ENCODE peak calls at places on chromosomes 12 and 14, in nine cellular contexts. One of them, this sample, is unnamed.

GRCh38 chr12:32917094-32917611 is 20.6 kb upstream of the PKP2 start:
- DNase-seq in uterus: no peak
- DNase-seq in stimulated activated naive CD4-positive, alpha-beta T cell: no peak
- DNase-seq in stimulated activated CD4-positive, alpha-beta T cell treated with anti-CD3 and anti-CD28 coated beads, Interleukin-1b, Interleukin-23, amount 100 ng/mL, for 1 hour: no peak
- DNase-seq in AG08395: no peak
- DNase-seq in GOT3: no peak
- DNase-seq in colonic mucosa: no peak
- DNase-seq in RWPE1: peak
- DNase-seq in lower lobe of right lung: no peak
- DNase-seq in this sample: no peak

GRCh38 chr12:106690569-106690968 is 83.9 kb upstream of the RIC8B start:
- DNase-seq in uterus: no peak
- DNase-seq in stimulated activated naive CD4-positive, alpha-beta T cell: no peak
- DNase-seq in stimulated activated CD4-positive, alpha-beta T cell treated with anti-CD3 and anti-CD28 coated beads, Interleukin-1b, Interleukin-23, amount 100 ng/mL, for 1 hour: no peak
- DNase-seq in AG08395: no peak
- DNase-seq in GOT3: no peak
- DNase-seq in colonic mucosa: no peak
- DNase-seq in RWPE1: no peak
- DNase-seq in lower lobe of right lung: no peak
- DNase-seq in this sample: no peak

GRCh38 chr14:91343051-91343450 is 74.6 kb downstream of the CCDC88C start:
- DNase-seq in uterus: no peak
- DNase-seq in stimulated activated naive CD4-positive, alpha-beta T cell: no peak
- DNase-seq in stimulated activated CD4-positive, alpha-beta T cell treated with anti-CD3 and anti-CD28 coated beads, Interleukin-1b, Interleukin-23, amount 100 ng/mL, for 1 hour: no peak
- DNase-seq in AG08395: no peak
- DNase-seq in GOT3: no peak
- DNase-seq in colonic mucosa: no peak
- DNase-seq in RWPE1: no peak
- DNase-seq in lower lobe of right lung: no peak
- DNase-seq in this sample: no peak

GRCh38 chr12:108879615-108880254 is at the start of gene DAO:
- DNase-seq in uterus: no peak
- DNase-seq in stimulated activated naive CD4-positive, alpha-beta T cell: no peak
- DNase-seq in stimulated activated CD4-positive, alpha-beta T cell treated with anti-CD3 and anti-CD28 coated beads, Interleukin-1b, Interleukin-23, amount 100 ng/mL, for 1 hour: no peak
- DNase-seq in AG08395: no peak
- DNase-seq in GOT3: no peak
- DNase-seq in colonic mucosa: no peak
- DNase-seq in RWPE1: no peak
- DNase-seq in lower lobe of right lung: no peak
- DNase-seq in this sample: no peak

GRCh38 chr12:45966486-45966885 is 23.9 kb downstream of the SCAF11 start:
- DNase-seq in uterus: no peak
- DNase-seq in stimulated activated naive CD4-positive, alpha-beta T cell: no peak
- DNase-seq in stimulated activated CD4-positive, alpha-beta T cell treated with anti-CD3 and anti-CD28 coated beads, Interleukin-1b, Interleukin-23, amount 100 ng/mL, for 1 hour: no peak
- DNase-seq in AG08395: peak
- DNase-seq in GOT3: no peak
- DNase-seq in colonic mucosa: no peak
- DNase-seq in RWPE1: peak
- DNase-seq in lower lobe of right lung: no peak
- DNase-seq in this sample: no peak

GRCh38 chr14:78519863-78520262 is 349.7 kb downstream of the NRXN3 start:
- DNase-seq in uterus: no peak
- DNase-seq in stimulated activated naive CD4-positive, alpha-beta T cell: no peak
- DNase-seq in stimulated activated CD4-positive, alpha-beta T cell treated with anti-CD3 and anti-CD28 coated beads, Interleukin-1b, Interleukin-23, amount 100 ng/mL, for 1 hour: no peak
- DNase-seq in AG08395: no peak
- DNase-seq in GOT3: no peak
- DNase-seq in colonic mucosa: peak
- DNase-seq in RWPE1: peak
- DNase-seq in lower lobe of right lung: no peak
- DNase-seq in this sample: no peak

GRCh38 chr12:93624595-93625294 is 52.3 kb downstream of the SOCS2 start:
- DNase-seq in uterus: no peak
- DNase-seq in stimulated activated naive CD4-positive, alpha-beta T cell: no peak
- DNase-seq in stimulated activated CD4-positive, alpha-beta T cell treated with anti-CD3 and anti-CD28 coated beads, Interleukin-1b, Interleukin-23, amount 100 ng/mL, for 1 hour: no peak
- DNase-seq in AG08395: peak
- DNase-seq in GOT3: no peak
- DNase-seq in colonic mucosa: no peak
- DNase-seq in RWPE1: peak
- DNase-seq in lower lobe of right lung: no peak
- DNase-seq in this sample: no peak

GRCh38 chr14:103879118-103879569 is 31.8 kb upstream of the PPP1R13B start:
- DNase-seq in uterus: no peak
- DNase-seq in stimulated activated naive CD4-positive, alpha-beta T cell: no peak
- DNase-seq in stimulated activated CD4-positive, alpha-beta T cell treated with anti-CD3 and anti-CD28 coated beads, Interleukin-1b, Interleukin-23, amount 100 ng/mL, for 1 hour: no peak
- DNase-seq in AG08395: no peak
- DNase-seq in GOT3: no peak
- DNase-seq in colonic mucosa: no peak
- DNase-seq in RWPE1: no peak
- DNase-seq in lower lobe of right lung: no peak
- DNase-seq in this sample: no peak

GRCh38 chr12:123293178-123293760 is 21.6 kb upstream of the CDK2AP1 start:
- DNase-seq in uterus: no peak
- DNase-seq in stimulated activated naive CD4-positive, alpha-beta T cell: no peak
- DNase-seq in stimulated activated CD4-positive, alpha-beta T cell treated with anti-CD3 and anti-CD28 coated beads, Interleukin-1b, Interleukin-23, amount 100 ng/mL, for 1 hour: no peak
- DNase-seq in AG08395: no peak
- DNase-seq in GOT3: no peak
- DNase-seq in colonic mucosa: no peak
- DNase-seq in RWPE1: no peak
- DNase-seq in lower lobe of right lung: no peak
- DNase-seq in this sample: no peak

GRCh38 chr12:109763201-109763841 is 49.7 kb downstream of the FAM222A start:
- DNase-seq in uterus: no peak
- DNase-seq in stimulated activated naive CD4-positive, alpha-beta T cell: no peak
- DNase-seq in stimulated activated CD4-positive, alpha-beta T cell treated with anti-CD3 and anti-CD28 coated beads, Interleukin-1b, Interleukin-23, amount 100 ng/mL, for 1 hour: no peak
- DNase-seq in AG08395: peak
- DNase-seq in GOT3: no peak
- DNase-seq in colonic mucosa: peak
- DNase-seq in RWPE1: no peak
- DNase-seq in lower lobe of right lung: peak
- DNase-seq in this sample: no peak

GRCh38 chr14:100979079-100979478 is 75.6 kb upstream of the RTL1 start:
- DNase-seq in uterus: no peak
- DNase-seq in stimulated activated naive CD4-positive, alpha-beta T cell: no peak
- DNase-seq in stimulated activated CD4-positive, alpha-beta T cell treated with anti-CD3 and anti-CD28 coated beads, Interleukin-1b, Interleukin-23, amount 100 ng/mL, for 1 hour: no peak
- DNase-seq in AG08395: no peak
- DNase-seq in GOT3: no peak
- DNase-seq in colonic mucosa: no peak
- DNase-seq in RWPE1: no peak
- DNase-seq in lower lobe of right lung: no peak
- DNase-seq in this sample: no peak

GRCh38 chr12:66555113-66555512 is 123.8 kb downstream of the GRIP1 start:
- DNase-seq in uterus: no peak
- DNase-seq in stimulated activated naive CD4-positive, alpha-beta T cell: no peak
- DNase-seq in stimulated activated CD4-positive, alpha-beta T cell treated with anti-CD3 and anti-CD28 coated beads, Interleukin-1b, Interleukin-23, amount 100 ng/mL, for 1 hour: no peak
- DNase-seq in AG08395: no peak
- DNase-seq in GOT3: no peak
- DNase-seq in colonic mucosa: no peak
- DNase-seq in RWPE1: no peak
- DNase-seq in lower lobe of right lung: no peak
- DNase-seq in this sample: no peak

GRCh38 chr12:127623362-127623761 is 643.6 kb upstream of the TMEM132C start:
- DNase-seq in uterus: no peak
- DNase-seq in stimulated activated naive CD4-positive, alpha-beta T cell: no peak
- DNase-seq in stimulated activated CD4-positive, alpha-beta T cell treated with anti-CD3 and anti-CD28 coated beads, Interleukin-1b, Interleukin-23, amount 100 ng/mL, for 1 hour: no peak
- DNase-seq in AG08395: no peak
- DNase-seq in GOT3: no peak
- DNase-seq in colonic mucosa: no peak
- DNase-seq in RWPE1: no peak
- DNase-seq in lower lobe of right lung: no peak
- DNase-seq in this sample: no peak

GRCh38 chr12:48980389-48980952 is 2.3 kb downstream of the WNT1 start:
- DNase-seq in uterus: no peak
- DNase-seq in stimulated activated naive CD4-positive, alpha-beta T cell: peak
- DNase-seq in stimulated activated CD4-positive, alpha-beta T cell treated with anti-CD3 and anti-CD28 coated beads, Interleukin-1b, Interleukin-23, amount 100 ng/mL, for 1 hour: no peak
- DNase-seq in AG08395: no peak
- DNase-seq in GOT3: no peak
- DNase-seq in colonic mucosa: peak
- DNase-seq in RWPE1: no peak
- DNase-seq in lower lobe of right lung: peak
- DNase-seq in this sample: no peak

GRCh38 chr14:99564256-99564902 is 39.6 kb downstream of the CCDC85C start:
- DNase-seq in uterus: peak
- DNase-seq in stimulated activated naive CD4-positive, alpha-beta T cell: no peak
- DNase-seq in stimulated activated CD4-positive, alpha-beta T cell treated with anti-CD3 and anti-CD28 coated beads, Interleukin-1b, Interleukin-23, amount 100 ng/mL, for 1 hour: no peak
- DNase-seq in AG08395: no peak
- DNase-seq in GOT3: no peak
- DNase-seq in colonic mucosa: peak
- DNase-seq in RWPE1: no peak
- DNase-seq in lower lobe of right lung: no peak
- DNase-seq in this sample: no peak

GRCh38 chr14:49019467-49020100 is 566.6 kb downstream of the RPS29 start:
- DNase-seq in uterus: no peak
- DNase-seq in stimulated activated naive CD4-positive, alpha-beta T cell: no peak
- DNase-seq in stimulated activated CD4-positive, alpha-beta T cell treated with anti-CD3 and anti-CD28 coated beads, Interleukin-1b, Interleukin-23, amount 100 ng/mL, for 1 hour: no peak
- DNase-seq in AG08395: no peak
- DNase-seq in GOT3: no peak
- DNase-seq in colonic mucosa: no peak
- DNase-seq in RWPE1: no peak
- DNase-seq in lower lobe of right lung: no peak
- DNase-seq in this sample: no peak

GRCh38 chr12:94261119-94261518 is 112.7 kb downstream of the PLXNC1 start:
- DNase-seq in uterus: no peak
- DNase-seq in stimulated activated naive CD4-positive, alpha-beta T cell: no peak
- DNase-seq in stimulated activated CD4-positive, alpha-beta T cell treated with anti-CD3 and anti-CD28 coated beads, Interleukin-1b, Interleukin-23, amount 100 ng/mL, for 1 hour: no peak
- DNase-seq in AG08395: no peak
- DNase-seq in GOT3: no peak
- DNase-seq in colonic mucosa: no peak
- DNase-seq in RWPE1: no peak
- DNase-seq in lower lobe of right lung: no peak
- DNase-seq in this sample: no peak

GRCh38 chr12:27552886-27553560 is 29.0 kb downstream of the PPFIBP1 start:
- DNase-seq in uterus: peak
- DNase-seq in stimulated activated naive CD4-positive, alpha-beta T cell: no peak
- DNase-seq in stimulated activated CD4-positive, alpha-beta T cell treated with anti-CD3 and anti-CD28 coated beads, Interleukin-1b, Interleukin-23, amount 100 ng/mL, for 1 hour: no peak
- DNase-seq in AG08395: no peak
- DNase-seq in GOT3: no peak
- DNase-seq in colonic mucosa: no peak
- DNase-seq in RWPE1: no peak
- DNase-seq in lower lobe of right lung: no peak
- DNase-seq in this sample: no peak

GRCh38 chr14:92850492-92850891 is 56.4 kb downstream of the GOLGA5 start:
- DNase-seq in uterus: no peak
- DNase-seq in stimulated activated naive CD4-positive, alpha-beta T cell: no peak
- DNase-seq in stimulated activated CD4-positive, alpha-beta T cell treated with anti-CD3 and anti-CD28 coated beads, Interleukin-1b, Interleukin-23, amount 100 ng/mL, for 1 hour: no peak
- DNase-seq in AG08395: peak
- DNase-seq in GOT3: no peak
- DNase-seq in colonic mucosa: no peak
- DNase-seq in RWPE1: no peak
- DNase-seq in lower lobe of right lung: no peak
- DNase-seq in this sample: no peak

GRCh38 chr12:5070090-5070489 is 26.4 kb downstream of the KCNA5 start:
- DNase-seq in uterus: no peak
- DNase-seq in stimulated activated naive CD4-positive, alpha-beta T cell: no peak
- DNase-seq in stimulated activated CD4-positive, alpha-beta T cell treated with anti-CD3 and anti-CD28 coated beads, Interleukin-1b, Interleukin-23, amount 100 ng/mL, for 1 hour: no peak
- DNase-seq in AG08395: no peak
- DNase-seq in GOT3: no peak
- DNase-seq in colonic mucosa: no peak
- DNase-seq in RWPE1: no peak
- DNase-seq in lower lobe of right lung: no peak
- DNase-seq in this sample: no peak

GRCh38 chr12:48128800-48129199 is 9.6 kb downstream of the PFKM start:
- DNase-seq in uterus: no peak
- DNase-seq in stimulated activated naive CD4-positive, alpha-beta T cell: no peak
- DNase-seq in stimulated activated CD4-positive, alpha-beta T cell treated with anti-CD3 and anti-CD28 coated beads, Interleukin-1b, Interleukin-23, amount 100 ng/mL, for 1 hour: no peak
- DNase-seq in AG08395: no peak
- DNase-seq in GOT3: no peak
- DNase-seq in colonic mucosa: no peak
- DNase-seq in RWPE1: no peak
- DNase-seq in lower lobe of right lung: no peak
- DNase-seq in this sample: no peak

GRCh38 chr14:98961191-98961590 is 310.8 kb downstream of the BCL11B start:
- DNase-seq in uterus: no peak
- DNase-seq in stimulated activated naive CD4-positive, alpha-beta T cell: no peak
- DNase-seq in stimulated activated CD4-positive, alpha-beta T cell treated with anti-CD3 and anti-CD28 coated beads, Interleukin-1b, Interleukin-23, amount 100 ng/mL, for 1 hour: no peak
- DNase-seq in AG08395: no peak
- DNase-seq in GOT3: no peak
- DNase-seq in colonic mucosa: no peak
- DNase-seq in RWPE1: no peak
- DNase-seq in lower lobe of right lung: no peak
- DNase-seq in this sample: no peak

GRCh38 chr14:42665083-42665482 is 1058.4 kb downstream of the LRFN5 start:
- DNase-seq in uterus: no peak
- DNase-seq in stimulated activated naive CD4-positive, alpha-beta T cell: no peak
- DNase-seq in stimulated activated CD4-positive, alpha-beta T cell treated with anti-CD3 and anti-CD28 coated beads, Interleukin-1b, Interleukin-23, amount 100 ng/mL, for 1 hour: no peak
- DNase-seq in AG08395: no peak
- DNase-seq in GOT3: no peak
- DNase-seq in colonic mucosa: no peak
- DNase-seq in RWPE1: no peak
- DNase-seq in lower lobe of right lung: no peak
- DNase-seq in this sample: no peak

GRCh38 chr14:75631453-75631831 is 29.2 kb downstream of the ERG28 start:
- DNase-seq in uterus: no peak
- DNase-seq in stimulated activated naive CD4-positive, alpha-beta T cell: no peak
- DNase-seq in stimulated activated CD4-positive, alpha-beta T cell treated with anti-CD3 and anti-CD28 coated beads, Interleukin-1b, Interleukin-23, amount 100 ng/mL, for 1 hour: no peak
- DNase-seq in AG08395: no peak
- DNase-seq in GOT3: no peak
- DNase-seq in colonic mucosa: no peak
- DNase-seq in RWPE1: no peak
- DNase-seq in lower lobe of right lung: no peak
- DNase-seq in this sample: no peak

GRCh38 chr12:95529693-95530225 is 21.5 kb downstream of the USP44 start:
- DNase-seq in uterus: no peak
- DNase-seq in stimulated activated naive CD4-positive, alpha-beta T cell: no peak
- DNase-seq in stimulated activated CD4-positive, alpha-beta T cell treated with anti-CD3 and anti-CD28 coated beads, Interleukin-1b, Interleukin-23, amount 100 ng/mL, for 1 hour: no peak
- DNase-seq in AG08395: no peak
- DNase-seq in GOT3: no peak
- DNase-seq in colonic mucosa: no peak
- DNase-seq in RWPE1: no peak
- DNase-seq in lower lobe of right lung: no peak
- DNase-seq in this sample: no peak

GRCh38 chr12:20097561-20097960 is 270.8 kb upstream of the PDE3A start:
- DNase-seq in uterus: no peak
- DNase-seq in stimulated activated naive CD4-positive, alpha-beta T cell: no peak
- DNase-seq in stimulated activated CD4-positive, alpha-beta T cell treated with anti-CD3 and anti-CD28 coated beads, Interleukin-1b, Interleukin-23, amount 100 ng/mL, for 1 hour: no peak
- DNase-seq in AG08395: peak
- DNase-seq in GOT3: no peak
- DNase-seq in colonic mucosa: no peak
- DNase-seq in RWPE1: no peak
- DNase-seq in lower lobe of right lung: no peak
- DNase-seq in this sample: no peak

GRCh38 chr12:30909088-30909688 is 17.4 kb upstream of the TSPAN11 start:
- DNase-seq in uterus: no peak
- DNase-seq in stimulated activated naive CD4-positive, alpha-beta T cell: no peak
- DNase-seq in stimulated activated CD4-positive, alpha-beta T cell treated with anti-CD3 and anti-CD28 coated beads, Interleukin-1b, Interleukin-23, amount 100 ng/mL, for 1 hour: no peak
- DNase-seq in AG08395: no peak
- DNase-seq in GOT3: no peak
- DNase-seq in colonic mucosa: no peak
- DNase-seq in RWPE1: no peak
- DNase-seq in lower lobe of right lung: no peak
- DNase-seq in this sample: no peak

GRCh38 chr12:27542628-27543027 is 18.6 kb downstream of the PPFIBP1 start:
- DNase-seq in uterus: no peak
- DNase-seq in stimulated activated naive CD4-positive, alpha-beta T cell: no peak
- DNase-seq in stimulated activated CD4-positive, alpha-beta T cell treated with anti-CD3 and anti-CD28 coated beads, Interleukin-1b, Interleukin-23, amount 100 ng/mL, for 1 hour: no peak
- DNase-seq in AG08395: peak
- DNase-seq in GOT3: no peak
- DNase-seq in colonic mucosa: no peak
- DNase-seq in RWPE1: peak
- DNase-seq in lower lobe of right lung: no peak
- DNase-seq in this sample: no peak

GRCh38 chr12:130879781-130880389 is 8.0 kb downstream of the RAN start:
- DNase-seq in uterus: no peak
- DNase-seq in stimulated activated naive CD4-positive, alpha-beta T cell: no peak
- DNase-seq in stimulated activated CD4-positive, alpha-beta T cell treated with anti-CD3 and anti-CD28 coated beads, Interleukin-1b, Interleukin-23, amount 100 ng/mL, for 1 hour: no peak
- DNase-seq in AG08395: no peak
- DNase-seq in GOT3: no peak
- DNase-seq in colonic mucosa: no peak
- DNase-seq in RWPE1: no peak
- DNase-seq in lower lobe of right lung: no peak
- DNase-seq in this sample: no peak

GRCh38 chr14:32110200-32110896 is 33.2 kb downstream of the ARHGAP5 start:
- DNase-seq in uterus: no peak
- DNase-seq in stimulated activated naive CD4-positive, alpha-beta T cell: no peak
- DNase-seq in stimulated activated CD4-positive, alpha-beta T cell treated with anti-CD3 and anti-CD28 coated beads, Interleukin-1b, Interleukin-23, amount 100 ng/mL, for 1 hour: no peak
- DNase-seq in AG08395: peak
- DNase-seq in GOT3: no peak
- DNase-seq in colonic mucosa: no peak
- DNase-seq in RWPE1: no peak
- DNase-seq in lower lobe of right lung: no peak
- DNase-seq in this sample: no peak

GRCh38 chr12:51721281-51721940 is 127.1 kb downstream of the FIGNL2 start:
- DNase-seq in uterus: no peak
- DNase-seq in stimulated activated naive CD4-positive, alpha-beta T cell: peak
- DNase-seq in stimulated activated CD4-positive, alpha-beta T cell treated with anti-CD3 and anti-CD28 coated beads, Interleukin-1b, Interleukin-23, amount 100 ng/mL, for 1 hour: peak
- DNase-seq in AG08395: no peak
- DNase-seq in GOT3: no peak
- DNase-seq in colonic mucosa: no peak
- DNase-seq in RWPE1: no peak
- DNase-seq in lower lobe of right lung: peak
- DNase-seq in this sample: no peak

This sample was measured in cortex of kidney.